ENCODE peak calls at places on chromosomes 4 and X, in nine cellular contexts. G is choroid plexus epithelial cell, B is B cell, V is lung, C is heart left ventricle, Z is GM13977, E is astrocyte of the spinal cord, F is A549, O is hepatocyte. R is an unnamed sample.

GRCh38 chr4:27886075-27886474 is 1025.4 kb downstream of the STIM2 start:
- DNase-seq in F (no peak), Z (no peak), B (no peak), V (no peak), O (no peak), G (peak), E (no peak), C (no peak), R (no peak)

GRCh38 chr4:38950159-38950558 is 82.0 kb downstream of the TMEM156 start:
- DNase-seq in E (no peak), C (no peak), O (no peak), Z (no peak), V (no peak), G (peak), F (no peak), B (no peak), R (no peak)

GRCh38 chrX:2445662-2446623 is 54.8 kb downstream of the DHRSX start:
- DNase-seq in O (no peak), F (peak), G (no peak), Z (no peak), C (no peak), E (no peak), B (no peak), V (no peak), R (no peak)

GRCh38 chrX:11319689-11320302 is 26.6 kb downstream of the AMELX start:
- DNase-seq in V (no peak), Z (no peak), C (no peak), B (no peak), O (no peak), E (no peak), F (no peak), G (no peak), R (no peak)

GRCh38 chr4:80610199-80610598 is 274.7 kb downstream of the CFAP299 start:
- DNase-seq in Z (no peak), C (no peak), V (no peak), E (no peak), G (no peak), O (no peak), B (no peak), F (no peak), R (no peak)

GRCh38 chr4:173461170-173461569 is 62.3 kb upstream of the SCRG1 start:
- DNase-seq in E (peak), C (no peak), B (no peak), F (no peak), O (no peak), V (no peak), G (no peak), Z (no peak), R (no peak)

GRCh38 chrX:20585782-20586181 is 319.1 kb upstream of the RPS6KA3 start:
- DNase-seq in B (no peak), V (no peak), O (no peak), C (no peak), G (peak), E (no peak), Z (no peak), F (no peak), R (no peak)

GRCh38 chrX:10110984-10111363 is 45.8 kb upstream of the CLCN4 start:
- DNase-seq in V (no peak), G (no peak), E (no peak), B (peak), Z (peak), O (no peak), F (no peak), C (no peak), R (peak)

GRCh38 chr4:78560296-78560963 is 8.9 kb downstream of the ANXA3 start:
- DNase-seq in F (peak), G (peak), V (no peak), O (peak), E (peak), C (no peak), Z (no peak), B (no peak), R (no peak)

GRCh38 chr4:56655209-56655626 is 25.9 kb downstream of the HOPX start:
- DNase-seq in F (no peak), O (peak), V (no peak), C (peak), G (no peak), E (peak), Z (no peak), B (no peak), R (no peak)

GRCh38 chr4:95181446-95182306 is 367.1 kb downstream of the UNC5C start:
- DNase-seq in O (no peak), C (no peak), G (peak), E (peak), V (no peak), F (no peak), B (no peak), Z (no peak), R (peak)

GRCh38 chrX:26922278-26922677 is 540.9 kb downstream of the PPP4R3C start:
- DNase-seq in C (no peak), E (peak), V (no peak), O (no peak), B (no peak), Z (no peak), F (no peak), G (peak), R (no peak)

GRCh38 chr4:155973639-155974475 is 20.2 kb upstream of the CTSO start:
- DNase-seq in F (no peak), V (no peak), O (no peak), Z (no peak), G (peak), E (peak), C (no peak), B (no peak), R (no peak)

GRCh38 chrX:100407784-100408642 is 2.1 kb downstream of the PCDH19 start:
- DNase-seq in F (no peak), G (no peak), B (no peak), E (no peak), O (no peak), Z (peak), V (no peak), C (no peak), R (no peak)

GRCh38 chr4:165873298-165874071 is 448 bp downstream of the TLL1 start:
- DNase-seq in V (no peak), G (no peak), Z (peak), O (peak), E (peak), F (peak), B (no peak), C (peak), R (peak)

GRCh38 chr4:1789552-1789951 is 3.5 kb upstream of the FGFR3 start:
- DNase-seq in E (no peak), V (no peak), G (no peak), O (no peak), Z (no peak), C (no peak), B (no peak), F (no peak), R (no peak)

GRCh38 chr4:167826281-167826680 is 266.1 kb upstream of the ANXA10 start:
- DNase-seq in E (no peak), B (no peak), C (no peak), G (peak), Z (no peak), O (no peak), V (no peak), F (no peak), R (no peak)

GRCh38 chrX:439236-439635 is 52.5 kb upstream of the PPP2R3B start:
- DNase-seq in B (no peak), G (no peak), F (no peak), O (no peak), Z (no peak), V (no peak), C (no peak), E (no peak), R (no peak)

GRCh38 chr4:76539979-76540378 is 105.0 kb downstream of the SHROOM3 start:
- DNase-seq in V (no peak), C (no peak), O (peak), B (no peak), E (peak), F (no peak), G (peak), Z (no peak), R (no peak)

GRCh38 chr4:92600638-92601037 is 296.9 kb downstream of the GRID2 start:
- DNase-seq in F (no peak), O (no peak), C (no peak), B (no peak), E (no peak), V (no peak), Z (no peak), G (no peak), R (no peak)

GRCh38 chr4:126888968-126889367 is 743.8 kb upstream of the INTU start:
- DNase-seq in F (no peak), B (no peak), G (peak), Z (no peak), O (no peak), V (no peak), C (no peak), E (peak), R (no peak)

GRCh38 chr4:6972911-6973310 is 63.3 kb downstream of the TBC1D14 start:
- DNase-seq in V (no peak), G (peak), O (peak), Z (no peak), B (no peak), C (no peak), E (no peak), F (no peak), R (no peak)

GRCh38 chr4:150244600-150244999 is 166.4 kb downstream of the DCLK2 start:
- DNase-seq in V (no peak), B (no peak), E (peak), O (no peak), Z (no peak), C (no peak), G (peak), F (peak), R (no peak)

GRCh38 chrX:149518236-149518635 is 13.1 kb upstream of the IDS start:
- DNase-seq in V (no peak), Z (no peak), B (no peak), F (no peak), O (no peak), C (no peak), E (no peak), G (no peak), R (no peak)

GRCh38 chrX:70613295-70613694 is 168.7 kb downstream of the DLG3 start:
- DNase-seq in G (peak), F (no peak), O (peak), B (no peak), V (no peak), C (no peak), E (no peak), Z (no peak), R (no peak)

GRCh38 chr4:77145806-77146425 is 11.1 kb upstream of the CCNG2 start:
- DNase-seq in B (no peak), C (no peak), F (no peak), O (no peak), G (no peak), Z (no peak), E (no peak), V (no peak), R (no peak)

GRCh38 chrX:55907968-55908607 is 190.5 kb downstream of the RRAGB start:
- DNase-seq in B (peak), F (peak), C (peak), G (peak), V (peak), E (peak), Z (peak), O (peak), R (peak)

GRCh38 chr4:48141048-48141447 is 7.0 kb upstream of the TXK start:
- DNase-seq in Z (peak), O (peak), E (peak), G (peak), B (no peak), C (no peak), V (no peak), F (peak), R (no peak)

GRCh38 chrX:19064175-19064574 is 58.1 kb downstream of the ADGRG2 start:
- DNase-seq in E (peak), V (no peak), Z (no peak), F (peak), C (no peak), B (no peak), G (peak), O (no peak), R (no peak)

GRCh38 chr4:95549246-95550138 is 719 bp upstream of the UNC5C start:
- DNase-seq in V (no peak), F (peak), Z (peak), G (peak), E (peak), O (peak), C (peak), B (no peak), R (peak)

GRCh38 chr4:99052902-99053301 is 35.7 kb downstream of the ADH5 start:
- DNase-seq in B (no peak), G (no peak), Z (no peak), E (no peak), F (no peak), C (no peak), O (no peak), V (no peak), R (no peak)

GRCh38 chrX:69387559-69388487 is 116.3 kb upstream of the NALF2 start:
- DNase-seq in B (no peak), Z (peak), V (peak), E (peak), O (peak), F (peak), C (no peak), G (peak), R (peak)

GRCh38 chr4:97185233-97185632 is 958.0 kb downstream of the STPG2 start:
- DNase-seq in C (no peak), E (no peak), V (no peak), F (no peak), Z (no peak), G (no peak), O (no peak), B (no peak), R (no peak)

GRCh38 chrX:21839334-21840198 is at the start of gene MBTPS2:
- DNase-seq in C (peak), B (peak), Z (peak), E (peak), G (peak), F (peak), O (peak), V (peak), R (peak)
- TF ChIP-seq CTCF in C (no peak), B (no peak), Z (peak), E (peak), G (peak), F (no peak), O (peak), V (no peak), R (no peak)

GRCh38 chr4:71494539-71494938 is 155.7 kb downstream of the SLC4A4 start:
- DNase-seq in G (peak), O (no peak), B (no peak), Z (no peak), V (no peak), C (no peak), E (no peak), F (peak), R (no peak)
- TF ChIP-seq CTCF in G (no peak), O (no peak), B (no peak), Z (no peak), V (no peak), C (no peak), E (no peak), F (no peak), R (no peak)

DNA sequence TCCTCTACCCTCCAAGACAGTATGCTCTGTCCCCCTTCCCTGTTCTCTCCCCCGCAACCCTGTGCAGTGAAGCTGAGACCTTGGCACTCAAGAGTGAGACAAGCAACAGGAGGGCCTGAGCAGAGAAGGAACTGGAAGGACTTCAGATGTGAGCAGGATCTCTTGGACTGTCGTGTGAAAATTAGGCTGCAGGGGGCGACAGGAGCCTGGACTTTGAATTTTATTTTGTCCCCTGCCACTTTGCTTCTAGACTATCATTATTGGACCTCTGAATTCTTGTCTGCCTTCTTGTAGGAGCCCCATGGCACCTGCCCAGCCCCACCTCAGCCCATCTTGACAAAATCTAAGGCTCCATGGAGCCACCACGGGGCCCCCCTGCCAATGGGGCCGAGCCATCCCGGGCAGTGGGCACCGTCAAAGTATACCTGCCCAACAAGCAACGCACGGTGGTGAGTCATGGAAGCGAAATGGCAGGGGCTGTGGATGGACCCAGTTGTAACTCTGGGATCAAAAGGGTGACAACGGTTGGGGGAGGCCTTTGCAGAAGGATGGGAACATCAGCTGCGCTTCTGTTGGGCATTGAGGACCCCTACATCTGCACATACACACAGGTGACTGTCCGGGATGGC is 1.7 kb downstream of the ARAF start:
- DNase-seq in B (no peak), V (no peak), E (peak), G (peak), F (peak), O (no peak), Z (no peak), C (no peak), R (peak)
- TF ChIP-seq CTCF in B (no peak), V (no peak), E (peak), G (peak), F (peak), O (peak), Z (peak), C (peak), R (peak)

GRCh38 chrX:120664081-120664480 is 34.2 kb upstream of the C1GALT1C1 start:
- DNase-seq in E (peak), C (no peak), Z (no peak), B (no peak), O (no peak), G (peak), F (peak), V (no peak), R (no peak)
- TF ChIP-seq CTCF in E (no peak), C (no peak), Z (peak), B (peak), O (peak), G (peak), F (peak), V (no peak), R (no peak)

DNA sequence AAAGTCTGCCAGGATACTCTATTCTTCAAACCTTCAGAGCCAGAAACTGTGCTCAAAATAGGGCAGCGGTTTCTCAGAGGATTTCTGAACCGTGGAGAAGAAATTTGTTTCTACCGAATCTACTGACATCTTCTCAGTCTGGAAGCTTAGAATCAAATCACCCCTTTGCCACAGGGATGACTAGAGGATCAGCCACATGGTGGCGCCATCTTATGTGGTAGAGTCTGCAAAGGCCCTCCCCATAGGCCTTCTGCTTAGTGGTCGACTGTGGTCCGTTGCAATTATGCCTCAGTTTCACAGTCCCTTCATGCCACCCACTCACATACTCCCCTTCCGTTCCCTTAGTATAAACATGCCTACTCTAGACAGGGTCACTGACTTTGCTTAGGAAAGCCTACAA is 680.7 kb upstream of the SPANXN1 start:
- DNase-seq in Z (no peak), G (no peak), B (no peak), C (no peak), V (no peak), O (no peak), E (no peak), F (no peak), R (no peak)
- TF ChIP-seq CTCF in Z (no peak), G (no peak), B (no peak), C (no peak), V (no peak), O (no peak), E (no peak), F (no peak), R (no peak)

DNA sequence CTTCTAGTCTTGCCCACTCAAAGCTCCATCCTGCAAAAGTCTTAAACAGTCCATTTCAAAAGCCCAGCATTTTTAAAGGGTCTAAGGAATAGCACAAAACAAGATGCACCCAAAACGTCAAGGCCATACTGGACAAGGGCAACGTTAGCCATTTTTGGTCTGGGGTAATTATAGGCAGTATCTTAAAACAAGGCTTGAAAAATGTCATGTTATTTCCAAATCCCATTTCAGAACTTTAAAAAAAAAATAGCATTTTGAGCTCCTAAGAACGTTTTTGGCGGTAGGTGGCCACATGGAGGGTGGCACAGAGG is 584 bp upstream of the TMEM165 start:
- DNase-seq in E (no peak), B (no peak), Z (no peak), G (no peak), C (no peak), V (no peak), F (no peak), O (no peak), R (no peak)
- TF ChIP-seq CTCF in E (no peak), B (no peak), Z (no peak), G (no peak), C (no peak), V (no peak), F (no peak), O (peak), R (no peak)

R was measured in activated CD8-positive, alpha-beta T cell treated with anti-CD3 and anti-CD28 coated beads for 36 hours.